ENCODE peak calls at places on chromosome 21, in five cellular contexts. G is GM12878; B is activated T-cell treated with anti-CD3 and anti-CD28 coated beads, Interleukin-2, amount 50 U/mL, for 72 hours; K is SK-MEL-5; X is activated CD4-positive, alpha-beta T cell treated with anti-CD3 and anti-CD28 coated beads, Interleukin-2, amount 10 ng/mL, durations not matched to agents 7 days and 5 days. T is an unnamed sample.

GRCh38 chr21:42685036-42685435 is 31.6 kb downstream of the PDE9A start:
- DNase-seq in G (no peak), B (peak; percentile 42), K (no peak), X (peak; percentile 17), T (no peak)

GRCh38 chr21:34669149-34669879 is 520 bp downstream of the CLIC6 start:
- DNase-seq in G (no peak), B (peak; percentile 53), K (no peak), X (no peak), T (no peak)

GRCh38 chr21:46008893-46009635 is 27.5 kb downstream of the COL6A1 start:
- DNase-seq in G (no peak), B (no peak), K (no peak), X (no peak), T (no peak)

GRCh38 chr21:45695086-45695485 is 51.6 kb downstream of the PCBP3 start:
- DNase-seq in G (no peak), B (peak; percentile 12), K (peak; percentile 16), X (no peak), T (no peak)

GRCh38 chr21:33655591-33656221 is 13.4 kb downstream of the ITSN1 start:
- DNase-seq in G (no peak), B (no peak), K (peak; percentile 4), X (no peak), T (peak; percentile 15)

GRCh38 chr21:46089285-46089684 is 8.6 kb upstream of the COL6A2 start:
- DNase-seq in G (no peak), B (no peak), K (no peak), X (no peak), T (no peak)

GRCh38 chr21:42122808-42123207 is 51.7 kb downstream of the UMODL1 start:
- DNase-seq in G (no peak), B (no peak), K (no peak), X (no peak), T (no peak)

GRCh38 chr21:36699546-36700294 is 805 bp downstream of the SIM2 start:
- DNase-seq in G (no peak), B (no peak), K (no peak), X (no peak), T (no peak)

GRCh38 chr21:21688877-21689276 is 690.7 kb downstream of the NCAM2 start:
- DNase-seq in G (no peak), B (no peak), K (peak; percentile 60), X (no peak), T (no peak)

GRCh38 chr21:45836268-45836655 is 145.3 kb upstream of the COL6A1 start:
- DNase-seq in G (no peak), B (no peak), K (no peak), X (no peak), T (no peak)

GRCh38 chr21:45938453-45938755 is 43.2 kb upstream of the COL6A1 start:
- DNase-seq in G (no peak), B (no peak), K (no peak), X (no peak), T (no peak)

GRCh38 chr21:21045538-21045937 is 47.3 kb downstream of the NCAM2 start:
- DNase-seq in G (no peak), B (no peak), K (no peak), X (no peak), T (no peak)

GRCh38 chr21:30189763-30190162 is 23.2 kb upstream of the CLDN17 start:
- DNase-seq in G (no peak), B (no peak), K (no peak), X (no peak), T (no peak)

GRCh38 chr21:15221799-15222386 is 157.1 kb upstream of the NRIP1 start:
- DNase-seq in G (no peak), B (no peak), K (no peak), X (no peak), T (peak; percentile 15)

GRCh38 chr21:27564684-27565280 is 597.9 kb upstream of the ADAMTS5 start:
- DNase-seq in G (no peak), B (no peak), K (peak; percentile 67), X (no peak), T (peak; percentile 42)

GRCh38 chr21:33973268-33973667 is 57.7 kb upstream of the ATP5PO start:
- DNase-seq in G (no peak), B (no peak), K (no peak), X (no peak), T (no peak)

GRCh38 chr21:42525228-42525604 is 11.6 kb downstream of the SLC37A1 start:
- DNase-seq in G (no peak), B (no peak), K (no peak), X (no peak), T (no peak)

GRCh38 chr21:17903929-17904639 is 84.9 kb upstream of the C21orf91 start:
- DNase-seq in G (no peak), B (no peak), K (no peak), X (no peak), T (no peak)

GRCh38 chr21:43287974-43288755 is 119.4 kb downstream of the CRYAA start:
- DNase-seq in G (no peak), B (no peak), K (peak; percentile 52), X (no peak), T (no peak)

GRCh38 chr21:27713159-27714109 is 746.5 kb upstream of the ADAMTS5 start:
- DNase-seq in G (no peak), B (no peak), K (no peak), X (no peak), T (no peak)

GRCh38 chr21:35046880-35047229 is 2.2 kb downstream of the RUNX1 start:
- DNase-seq in G (no peak), B (no peak), K (no peak), X (no peak), T (no peak)

T was measured in body of pancreas.